ENCODE peak calls at places on chromosome X, in ten cellular contexts. One of them, this sample, is unnamed.

GRCh38 chrX:139077303-139078131 is 366.0 kb upstream of the FGF13 start:
- DNase-seq in sigmoid colon: no peak
- DNase-seq in uterus: no peak
- DNase-seq in hepatocyte: peak; percentile 5
- DNase-seq in lower lobe of right lung: no peak
- DNase-seq in prostate gland: no peak
- DNase-seq in right lobe of liver: no peak
- DNase-seq in HCT116: no peak
- DNase-seq in colonic mucosa: no peak
- DNase-seq in A673: peak; percentile 74
- DNase-seq in this sample: no peak

GRCh38 chrX:39199429-39199828 is 398.2 kb downstream of the MID1IP1 start:
- DNase-seq in sigmoid colon: no peak
- DNase-seq in uterus: no peak
- DNase-seq in hepatocyte: no peak
- DNase-seq in lower lobe of right lung: no peak
- DNase-seq in prostate gland: no peak
- DNase-seq in right lobe of liver: no peak
- DNase-seq in HCT116: no peak
- DNase-seq in colonic mucosa: no peak
- DNase-seq in A673: no peak
- DNase-seq in this sample: no peak

GRCh38 chrX:16797358-16797757 is 11.1 kb downstream of the TXLNG start:
- DNase-seq in sigmoid colon: peak; percentile 82
- DNase-seq in uterus: peak; percentile 30
- DNase-seq in hepatocyte: no peak
- DNase-seq in lower lobe of right lung: no peak
- DNase-seq in prostate gland: no peak
- DNase-seq in right lobe of liver: no peak
- DNase-seq in HCT116: no peak
- DNase-seq in colonic mucosa: no peak
- DNase-seq in A673: no peak
- DNase-seq in this sample: no peak

GRCh38 chrX:107135076-107135964 is 16.7 kb upstream of the RBM41 start:
- DNase-seq in sigmoid colon: no peak
- DNase-seq in uterus: no peak
- DNase-seq in hepatocyte: no peak
- DNase-seq in lower lobe of right lung: no peak
- DNase-seq in prostate gland: no peak
- DNase-seq in right lobe of liver: no peak
- DNase-seq in HCT116: peak; percentile 78
- DNase-seq in colonic mucosa: no peak
- DNase-seq in A673: peak; percentile 45
- DNase-seq in this sample: no peak

GRCh38 chrX:136488706-136489105 is 959 bp downstream of the BRS3 start:
- DNase-seq in sigmoid colon: no peak
- DNase-seq in uterus: no peak
- DNase-seq in hepatocyte: no peak
- DNase-seq in lower lobe of right lung: no peak
- DNase-seq in prostate gland: no peak
- DNase-seq in right lobe of liver: no peak
- DNase-seq in HCT116: no peak
- DNase-seq in colonic mucosa: no peak
- DNase-seq in A673: no peak
- DNase-seq in this sample: no peak

GRCh38 chrX:150219374-150220185 is 143.5 kb upstream of the MAMLD1 start:
- DNase-seq in sigmoid colon: no peak
- DNase-seq in uterus: no peak
- DNase-seq in hepatocyte: no peak
- DNase-seq in lower lobe of right lung: no peak
- DNase-seq in prostate gland: no peak
- DNase-seq in right lobe of liver: no peak
- DNase-seq in HCT116: no peak
- DNase-seq in colonic mucosa: no peak
- DNase-seq in A673: no peak
- DNase-seq in this sample: no peak

GRCh38 chrX:76279007-76279406 is 106.1 kb downstream of the PBDC1 start:
- DNase-seq in sigmoid colon: no peak
- DNase-seq in uterus: no peak
- DNase-seq in hepatocyte: peak; percentile 52
- DNase-seq in lower lobe of right lung: no peak
- DNase-seq in prostate gland: peak; percentile 9
- DNase-seq in right lobe of liver: peak; percentile 46
- DNase-seq in HCT116: peak; percentile 22
- DNase-seq in colonic mucosa: peak; percentile 54
- DNase-seq in A673: peak; percentile 64
- DNase-seq in this sample: peak; percentile 47

GRCh38 chrX:43551590-43551989 is 104.5 kb upstream of the MAOA start:
- DNase-seq in sigmoid colon: no peak
- DNase-seq in uterus: no peak
- DNase-seq in hepatocyte: peak; percentile 36
- DNase-seq in lower lobe of right lung: no peak
- DNase-seq in prostate gland: no peak
- DNase-seq in right lobe of liver: no peak
- DNase-seq in HCT116: no peak
- DNase-seq in colonic mucosa: no peak
- DNase-seq in A673: peak; percentile 89
- DNase-seq in this sample: no peak

GRCh38 chrX:30781711-30782444 is 107.2 kb downstream of the TAB3 start:
- DNase-seq in sigmoid colon: no peak
- DNase-seq in uterus: no peak
- DNase-seq in hepatocyte: no peak
- DNase-seq in lower lobe of right lung: no peak
- DNase-seq in prostate gland: no peak
- DNase-seq in right lobe of liver: no peak
- DNase-seq in HCT116: no peak
- DNase-seq in colonic mucosa: no peak
- DNase-seq in A673: no peak
- DNase-seq in this sample: no peak

GRCh38 chrX:23732704-23733103 is 10.4 kb downstream of the ACOT9 start:
- DNase-seq in sigmoid colon: no peak
- DNase-seq in uterus: no peak
- DNase-seq in hepatocyte: no peak
- DNase-seq in lower lobe of right lung: no peak
- DNase-seq in prostate gland: no peak
- DNase-seq in right lobe of liver: no peak
- DNase-seq in HCT116: no peak
- DNase-seq in colonic mucosa: no peak
- DNase-seq in A673: no peak
- DNase-seq in this sample: no peak

GRCh38 chrX:116526010-116526409 is 63.2 kb upstream of the CT83 start:
- DNase-seq in sigmoid colon: no peak
- DNase-seq in uterus: no peak
- DNase-seq in hepatocyte: no peak
- DNase-seq in lower lobe of right lung: no peak
- DNase-seq in prostate gland: no peak
- DNase-seq in right lobe of liver: no peak
- DNase-seq in HCT116: no peak
- DNase-seq in colonic mucosa: no peak
- DNase-seq in A673: no peak
- DNase-seq in this sample: no peak

GRCh38 chrX:94751611-94752010 is 1077.6 kb downstream of the FAM133A start:
- DNase-seq in sigmoid colon: no peak
- DNase-seq in uterus: no peak
- DNase-seq in hepatocyte: no peak
- DNase-seq in lower lobe of right lung: no peak
- DNase-seq in prostate gland: no peak
- DNase-seq in right lobe of liver: no peak
- DNase-seq in HCT116: no peak
- DNase-seq in colonic mucosa: no peak
- DNase-seq in A673: peak; percentile 2
- DNase-seq in this sample: no peak

GRCh38 chrX:18290200-18290599 is 64.3 kb downstream of the SCML2 start:
- DNase-seq in sigmoid colon: no peak
- DNase-seq in uterus: no peak
- DNase-seq in hepatocyte: no peak
- DNase-seq in lower lobe of right lung: no peak
- DNase-seq in prostate gland: no peak
- DNase-seq in right lobe of liver: no peak
- DNase-seq in HCT116: no peak
- DNase-seq in colonic mucosa: no peak
- DNase-seq in A673: no peak
- DNase-seq in this sample: no peak

GRCh38 chrX:43552166-43552565 is 103.9 kb upstream of the MAOA start:
- DNase-seq in sigmoid colon: no peak
- DNase-seq in uterus: no peak
- DNase-seq in hepatocyte: peak; percentile 72
- DNase-seq in lower lobe of right lung: no peak
- DNase-seq in prostate gland: no peak
- DNase-seq in right lobe of liver: no peak
- DNase-seq in HCT116: no peak
- DNase-seq in colonic mucosa: peak; percentile 47
- DNase-seq in A673: no peak
- DNase-seq in this sample: no peak

GRCh38 chrX:9595131-9595530 is 130.3 kb downstream of the TBL1X start:
- DNase-seq in sigmoid colon: no peak
- DNase-seq in uterus: no peak
- DNase-seq in hepatocyte: no peak
- DNase-seq in lower lobe of right lung: no peak
- DNase-seq in prostate gland: no peak
- DNase-seq in right lobe of liver: no peak
- DNase-seq in HCT116: no peak
- DNase-seq in colonic mucosa: no peak
- DNase-seq in A673: no peak
- DNase-seq in this sample: no peak

GRCh38 chrX:131845201-131845600 is 177.9 kb upstream of the STK26 start:
- DNase-seq in sigmoid colon: no peak
- DNase-seq in uterus: no peak
- DNase-seq in hepatocyte: no peak
- DNase-seq in lower lobe of right lung: no peak
- DNase-seq in prostate gland: no peak
- DNase-seq in right lobe of liver: no peak
- DNase-seq in HCT116: no peak
- DNase-seq in colonic mucosa: no peak
- DNase-seq in A673: no peak
- DNase-seq in this sample: no peak

DNA sequence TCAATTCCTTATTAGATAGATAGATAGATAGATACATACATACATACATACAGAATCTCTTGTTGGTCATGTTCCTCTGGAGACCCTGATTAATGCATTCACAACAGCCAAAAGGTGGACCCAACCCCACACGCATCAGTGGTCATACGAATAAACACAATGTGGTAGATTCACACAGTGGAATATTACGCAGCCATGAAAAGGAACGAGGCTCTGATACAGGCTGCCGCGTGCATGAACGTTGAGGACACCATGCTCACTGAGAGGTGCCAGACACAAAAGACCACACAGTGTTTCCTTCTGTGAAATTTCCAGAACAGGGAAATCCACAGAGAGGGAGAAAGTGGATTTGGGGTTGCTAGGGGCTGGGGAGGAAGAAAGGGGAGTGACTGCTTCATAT is 136.7 kb downstream of the CRLF2 start:
- DNase-seq in sigmoid colon: no peak
- DNase-seq in uterus: no peak
- DNase-seq in hepatocyte: no peak
- DNase-seq in lower lobe of right lung: no peak
- DNase-seq in prostate gland: no peak
- DNase-seq in right lobe of liver: no peak
- DNase-seq in HCT116: no peak
- DNase-seq in colonic mucosa: no peak
- DNase-seq in A673: no peak
- DNase-seq in this sample: no peak
- H3K4me1 ChIP-seq in sigmoid colon: no peaks in the 10 kb centered on the region
- H3K4me1 ChIP-seq in uterus: no peaks in the 10 kb centered on the region
- H3K4me1 ChIP-seq in hepatocyte: no peaks in the 10 kb centered on the region
- H3K4me1 ChIP-seq in lower lobe of right lung: no peaks in the 10 kb centered on the region
- H3K4me1 ChIP-seq in prostate gland: no peaks in the 10 kb centered on the region
- H3K4me1 ChIP-seq in right lobe of liver: no peaks in the 10 kb centered on the region
- H3K4me1 ChIP-seq in HCT116: no peaks in the 10 kb centered on the region
- H3K4me1 ChIP-seq in colonic mucosa: no peaks in the 10 kb centered on the region
- H3K4me1 ChIP-seq in A673: no peaks in the 10 kb centered on the region
- H3K4me1 ChIP-seq in this sample: no peaks in the 10 kb centered on the region

GRCh38 chrX:87732133-87732532 is 214.5 kb downstream of the KLHL4 start:
- DNase-seq in sigmoid colon: no peak
- DNase-seq in uterus: no peak
- DNase-seq in hepatocyte: no peak
- DNase-seq in lower lobe of right lung: no peak
- DNase-seq in prostate gland: no peak
- DNase-seq in right lobe of liver: no peak
- DNase-seq in HCT116: no peak
- DNase-seq in colonic mucosa: no peak
- DNase-seq in A673: no peak
- DNase-seq in this sample: no peak
- H3K4me1 ChIP-seq in sigmoid colon: no peaks in the 10 kb centered on the region
- H3K4me1 ChIP-seq in uterus: no peaks in the 10 kb centered on the region
- H3K4me1 ChIP-seq in hepatocyte: no peaks in the 10 kb centered on the region
- H3K4me1 ChIP-seq in lower lobe of right lung: no peaks in the 10 kb centered on the region
- H3K4me1 ChIP-seq in prostate gland: no peaks in the 10 kb centered on the region
- H3K4me1 ChIP-seq in right lobe of liver: no peaks in the 10 kb centered on the region
- H3K4me1 ChIP-seq in HCT116: no peaks in the 10 kb centered on the region
- H3K4me1 ChIP-seq in colonic mucosa: no peaks in the 10 kb centered on the region
- H3K4me1 ChIP-seq in A673: no peaks in the 10 kb centered on the region
- H3K4me1 ChIP-seq in this sample: no peaks in the 10 kb centered on the region

GRCh38 chrX:110180928-110181310 is 137.0 kb downstream of the AMMECR1 start:
- DNase-seq in sigmoid colon: no peak
- DNase-seq in uterus: no peak
- DNase-seq in hepatocyte: no peak
- DNase-seq in lower lobe of right lung: no peak
- DNase-seq in prostate gland: no peak
- DNase-seq in right lobe of liver: no peak
- DNase-seq in HCT116: peak; percentile 47
- DNase-seq in colonic mucosa: no peak
- DNase-seq in A673: peak; percentile 52
- DNase-seq in this sample: no peak
- H3K4me1 ChIP-seq in sigmoid colon: peaks cover 13% of the 10 kb centered on the region
- H3K4me1 ChIP-seq in uterus: no peaks in the 10 kb centered on the region
- H3K4me1 ChIP-seq in hepatocyte: peaks cover 6% of the 10 kb centered on the region
- H3K4me1 ChIP-seq in lower lobe of right lung: no peaks in the 10 kb centered on the region
- H3K4me1 ChIP-seq in prostate gland: no peaks in the 10 kb centered on the region
- H3K4me1 ChIP-seq in right lobe of liver: no peaks in the 10 kb centered on the region
- H3K4me1 ChIP-seq in HCT116: peaks cover 55% of the 10 kb centered on the region
- H3K4me1 ChIP-seq in colonic mucosa: no peaks in the 10 kb centered on the region
- H3K4me1 ChIP-seq in A673: peaks cover 12% of the 10 kb centered on the region
- H3K4me1 ChIP-seq in this sample: peaks cover 11% of the 10 kb centered on the region

GRCh38 chrX:133473451-133473850 is 58.2 kb upstream of the GPC4 start:
- DNase-seq in sigmoid colon: no peak
- DNase-seq in uterus: no peak
- DNase-seq in hepatocyte: no peak
- DNase-seq in lower lobe of right lung: no peak
- DNase-seq in prostate gland: no peak
- DNase-seq in right lobe of liver: no peak
- DNase-seq in HCT116: no peak
- DNase-seq in colonic mucosa: no peak
- DNase-seq in A673: no peak
- DNase-seq in this sample: no peak

GRCh38 chrX:133475521-133475920 is 60.2 kb upstream of the GPC4 start:
- DNase-seq in sigmoid colon: peak; percentile 72
- DNase-seq in uterus: peak; percentile 51
- DNase-seq in hepatocyte: no peak
- DNase-seq in lower lobe of right lung: no peak
- DNase-seq in prostate gland: no peak
- DNase-seq in right lobe of liver: no peak
- DNase-seq in HCT116: no peak
- DNase-seq in colonic mucosa: no peak
- DNase-seq in A673: no peak
- DNase-seq in this sample: peak; percentile 3

GRCh38 chrX:133474559-133474958 is 59.3 kb upstream of the GPC4 start:
- DNase-seq in sigmoid colon: no peak
- DNase-seq in uterus: no peak
- DNase-seq in hepatocyte: no peak
- DNase-seq in lower lobe of right lung: no peak
- DNase-seq in prostate gland: no peak
- DNase-seq in right lobe of liver: no peak
- DNase-seq in HCT116: no peak
- DNase-seq in colonic mucosa: no peak
- DNase-seq in A673: no peak
- DNase-seq in this sample: no peak

GRCh38 chrX:133475953-133476352 is 60.7 kb upstream of the GPC4 start:
- DNase-seq in sigmoid colon: no peak
- DNase-seq in uterus: no peak
- DNase-seq in hepatocyte: no peak
- DNase-seq in lower lobe of right lung: no peak
- DNase-seq in prostate gland: no peak
- DNase-seq in right lobe of liver: no peak
- DNase-seq in HCT116: no peak
- DNase-seq in colonic mucosa: no peak
- DNase-seq in A673: no peak
- DNase-seq in this sample: no peak
- H3K4me1 ChIP-seq in sigmoid colon: peaks cover 12% of the 10 kb centered on the region
- H3K4me1 ChIP-seq in uterus: no peaks in the 10 kb centered on the region
- H3K4me1 ChIP-seq in hepatocyte: no peaks in the 10 kb centered on the region
- H3K4me1 ChIP-seq in lower lobe of right lung: no peaks in the 10 kb centered on the region
- H3K4me1 ChIP-seq in prostate gland: no peaks in the 10 kb centered on the region
- H3K4me1 ChIP-seq in right lobe of liver: no peaks in the 10 kb centered on the region
- H3K4me1 ChIP-seq in HCT116: no peaks in the 10 kb centered on the region
- H3K4me1 ChIP-seq in colonic mucosa: no peaks in the 10 kb centered on the region
- H3K4me1 ChIP-seq in A673: no peaks in the 10 kb centered on the region
- H3K4me1 ChIP-seq in this sample: no peaks in the 10 kb centered on the region

This sample was measured in body of pancreas.